ENCODE peak calls at places on chromosomes 2 and 18, in four cellular contexts. X, R, S and U are unnamed samples.

GRCh38 chr2:197786010-197786877 is 1.1 kb upstream of the BOLL start:
- DNase-seq in X (no peak), S (peak; percentile 50), R (peak; percentile 83), U (peak; percentile 20)

GRCh38 chr18:79781331-79781941 is 16.3 kb upstream of the KCNG2 start:
- DNase-seq in R (no peak), S (no peak), X (no peak), U (no peak)

GRCh38 chr2:212488611-212489010 is 50.0 kb downstream of the ERBB4 start:
- DNase-seq in R (no peak), S (no peak), X (no peak), U (no peak)

GRCh38 chr18:44537521-44537920 is 143.2 kb upstream of the SETBP1 start:
- DNase-seq in X (peak; percentile 65), R (peak; percentile 92), S (no peak), U (peak; percentile 56)

GRCh38 chr2:237432484-237433092 is 18.6 kb upstream of the COL6A3 start:
- DNase-seq in S (no peak), R (peak; percentile 88), X (peak; percentile 81), U (peak; percentile 61)

GRCh38 chr2:224359569-224359968 is 42.3 kb downstream of the FAM124B start:
- DNase-seq in S (no peak), R (no peak), X (peak; percentile 11), U (peak; percentile 16)

GRCh38 chr2:19123556-19123955 is 234.9 kb downstream of the OSR1 start:
- DNase-seq in X (no peak), S (no peak), R (no peak), U (no peak)

GRCh38 chr2:126852361-126852760 is 46.3 kb upstream of the TEX51 start:
- DNase-seq in S (no peak), X (no peak), R (peak; percentile 64), U (no peak)

GRCh38 chr2:224023188-224023587 is 15.9 kb downstream of the SERPINE2 start:
- DNase-seq in R (no peak), S (no peak), X (no peak), U (no peak)

GRCh38 chr18:55780591-55781071 is 192.6 kb upstream of the TCF4 start:
- DNase-seq in S (no peak), R (no peak), X (peak; percentile 40), U (no peak)
- TF ChIP-seq CTCF in S (no peak), R (no peak), X (no peak), U (no peak)

GRCh38 chr2:62196278-62196901 is 475 bp downstream of the B3GNT2 start:
- DNase-seq in R (peak; percentile 86), S (peak; percentile 70), X (no peak), U (peak; percentile 59)

GRCh38 chr2:62197609-62198236 is 1.8 kb downstream of the B3GNT2 start:
- DNase-seq in S (peak; percentile 74), R (no peak), X (no peak), U (peak; percentile 42)

GRCh38 chr2:62195421-62196277 is at the start of gene B3GNT2:
- DNase-seq in X (peak; percentile 82), S (peak; percentile 85), R (peak; percentile 91), U (peak; percentile 78)

GRCh38 chr2:62198237-62198633 is 2.3 kb downstream of the B3GNT2 start:
- DNase-seq in R (no peak), X (no peak), S (no peak), U (no peak)

DNA sequence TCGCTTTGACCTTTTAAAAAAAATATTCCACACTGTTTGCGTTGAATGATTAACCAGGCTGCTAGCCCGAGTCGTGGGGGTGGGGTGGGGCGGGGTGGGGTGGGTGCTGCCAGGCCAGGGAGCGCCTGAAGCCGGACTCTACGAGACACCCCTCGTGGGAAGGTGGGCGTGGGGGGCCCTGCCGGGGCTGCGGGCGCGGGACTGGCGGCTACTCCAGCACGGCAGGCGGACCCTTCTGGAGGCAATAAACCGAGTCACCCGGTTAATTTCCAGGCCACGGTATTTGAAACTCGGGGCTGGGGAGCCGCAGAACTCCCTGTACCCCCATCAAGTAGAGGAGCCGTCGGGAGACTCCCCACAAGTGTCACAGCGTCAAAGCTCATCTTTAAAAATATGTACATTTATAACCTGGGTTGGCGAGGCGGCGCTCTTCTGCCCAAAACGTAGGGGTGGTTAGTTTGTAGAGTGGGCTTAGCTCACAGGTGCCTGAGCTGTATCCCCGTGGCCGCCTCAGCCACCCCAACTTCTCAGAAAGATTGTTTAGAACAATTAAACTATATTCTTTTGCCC is 1.2 kb downstream of the B3GNT2 start:
- DNase-seq in S (no peak), R (no peak), X (no peak), U (peak; percentile 15)
- TF ChIP-seq CTCF in S (no peak), R (peak; percentile 16), X (peak; percentile 20), U (no peak)

GRCh38 chr2:185279999-185280398 is 458.6 kb upstream of the FSIP2 start:
- DNase-seq in R (no peak), X (peak; percentile 16), S (no peak), U (no peak)
- TF ChIP-seq CTCF in R (peak; percentile 54), X (peak; percentile 33), S (peak; percentile 31), U (peak; percentile 45)

GRCh38 chr2:23559561-23560239 is 174.7 kb downstream of the KLHL29 start:
- DNase-seq in S (no peak), R (no peak), X (no peak), U (no peak)

GRCh38 chr2:23561544-23561943 is 176.6 kb downstream of the KLHL29 start:
- DNase-seq in R (no peak), S (no peak), X (no peak), U (no peak)

GRCh38 chr2:23562143-23562542 is 177.2 kb downstream of the KLHL29 start:
- DNase-seq in X (no peak), S (no peak), R (no peak), U (no peak)

GRCh38 chr2:23563151-23563550 is 178.2 kb downstream of the KLHL29 start:
- DNase-seq in R (no peak), X (no peak), S (no peak), U (no peak)

GRCh38 chr2:23561088-23561487 is 176.1 kb downstream of the KLHL29 start:
- DNase-seq in S (no peak), R (no peak), X (no peak), U (no peak)
- TF ChIP-seq CTCF in S (no peak), R (no peak), X (no peak), U (no peak)